ENCODE peak calls at places on chromosomes 4 and X, in five cellular contexts. One of them, this sample, is unnamed.

GRCh38 chrX:153226344-153227190 is 47.5 kb downstream of the MAGEA1 start:
- DNase-seq in lower lobe of right lung: peak; percentile 86
- DNase-seq in right atrium auricular region: no peak
- DNase-seq in HL-60: no peak
- DNase-seq in adrenal gland: no peak
- DNase-seq in this sample: no peak

GRCh38 chrX:68918202-68918601 is 89.4 kb downstream of the EFNB1 start:
- DNase-seq in lower lobe of right lung: no peak
- DNase-seq in right atrium auricular region: no peak
- DNase-seq in HL-60: no peak
- DNase-seq in adrenal gland: no peak
- DNase-seq in this sample: no peak

GRCh38 chrX:137418086-137418485 is 147.8 kb upstream of the ZIC3 start:
- DNase-seq in lower lobe of right lung: no peak
- DNase-seq in right atrium auricular region: no peak
- DNase-seq in HL-60: no peak
- DNase-seq in adrenal gland: no peak
- DNase-seq in this sample: no peak

GRCh38 chr4:186604124-186604627 is 48.8 kb upstream of the MTNR1A start:
- DNase-seq in lower lobe of right lung: no peak
- DNase-seq in right atrium auricular region: no peak
- DNase-seq in HL-60: no peak
- DNase-seq in adrenal gland: no peak
- DNase-seq in this sample: no peak

GRCh38 chr4:57442241-57442640 is 332.1 kb upstream of the IGFBP7 start:
- DNase-seq in lower lobe of right lung: no peak
- DNase-seq in right atrium auricular region: no peak
- DNase-seq in HL-60: no peak
- DNase-seq in adrenal gland: no peak
- DNase-seq in this sample: no peak

GRCh38 chr4:6779667-6780565 is 2.6 kb upstream of the KIAA0232 start:
- DNase-seq in lower lobe of right lung: no peak
- DNase-seq in right atrium auricular region: no peak
- DNase-seq in HL-60: peak; percentile 73
- DNase-seq in adrenal gland: no peak
- DNase-seq in this sample: no peak

GRCh38 chrX:68387786-68388185 is 45.5 kb downstream of the OPHN1 start:
- DNase-seq in lower lobe of right lung: no peak
- DNase-seq in right atrium auricular region: no peak
- DNase-seq in HL-60: no peak
- DNase-seq in adrenal gland: no peak
- DNase-seq in this sample: no peak

GRCh38 chr4:87220094-87220831 is at the start of gene KLHL8:
- DNase-seq in lower lobe of right lung: peak; percentile 90
- DNase-seq in right atrium auricular region: peak; percentile 74
- DNase-seq in HL-60: peak; percentile 83
- DNase-seq in adrenal gland: peak; percentile 89
- DNase-seq in this sample: peak; percentile 45

GRCh38 chr4:27009539-27009938 is 148.9 kb downstream of the STIM2 start:
- DNase-seq in lower lobe of right lung: no peak
- DNase-seq in right atrium auricular region: no peak
- DNase-seq in HL-60: no peak
- DNase-seq in adrenal gland: peak; percentile 22
- DNase-seq in this sample: no peak

GRCh38 chr4:109708435-109708834 is 5.2 kb upstream of the CASP6 start:
- DNase-seq in lower lobe of right lung: no peak
- DNase-seq in right atrium auricular region: no peak
- DNase-seq in HL-60: no peak
- DNase-seq in adrenal gland: no peak
- DNase-seq in this sample: no peak

GRCh38 chrX:69133561-69134542 is 31.4 kb downstream of the PJA1 start:
- DNase-seq in lower lobe of right lung: no peak
- DNase-seq in right atrium auricular region: no peak
- DNase-seq in HL-60: no peak
- DNase-seq in adrenal gland: peak; percentile 29
- DNase-seq in this sample: no peak

GRCh38 chr4:174631901-174632758 is 109.8 kb upstream of the HPGD start:
- DNase-seq in lower lobe of right lung: no peak
- DNase-seq in right atrium auricular region: no peak
- DNase-seq in HL-60: peak; percentile 33
- DNase-seq in adrenal gland: no peak
- DNase-seq in this sample: no peak

GRCh38 chr4:8198906-8199593 is at the start of gene SH3TC1:
- DNase-seq in lower lobe of right lung: peak; percentile 96
- DNase-seq in right atrium auricular region: peak; percentile 91
- DNase-seq in HL-60: peak; percentile 93
- DNase-seq in adrenal gland: peak; percentile 89
- DNase-seq in this sample: no peak
- H3K4me3 ChIP-seq in lower lobe of right lung: peak within 1 kb of the TSS; percentile 68
- H3K4me3 ChIP-seq in right atrium auricular region: peak within 1 kb of the TSS; percentile 48
- H3K4me3 ChIP-seq in HL-60: peak within 1 kb of the TSS; percentile 38
- H3K4me3 ChIP-seq in adrenal gland: peak within 1 kb of the TSS; percentile 7
- H3K4me3 ChIP-seq in this sample: peak within 1 kb of the TSS; percentile 76

GRCh38 chrX:128518508-128518907 is 466.3 kb upstream of the ACTRT1 start:
- DNase-seq in lower lobe of right lung: no peak
- DNase-seq in right atrium auricular region: no peak
- DNase-seq in HL-60: peak; percentile 1
- DNase-seq in adrenal gland: no peak
- DNase-seq in this sample: no peak
- TF ChIP-seq CTCF in lower lobe of right lung: no peak
- TF ChIP-seq CTCF in right atrium auricular region: no peak
- TF ChIP-seq CTCF in HL-60: no peak
- TF ChIP-seq CTCF in adrenal gland: no peak
- TF ChIP-seq CTCF in this sample: peak; percentile 15

GRCh38 chrX:8565729-8566128 is 101.1 kb downstream of the VCX3B start:
- DNase-seq in lower lobe of right lung: no peak
- DNase-seq in right atrium auricular region: no peak
- DNase-seq in HL-60: no peak
- DNase-seq in adrenal gland: no peak
- DNase-seq in this sample: no peak
- H3K4me3 ChIP-seq in lower lobe of right lung: no peak overlapping the region
- H3K4me3 ChIP-seq in right atrium auricular region: no peak overlapping the region
- H3K4me3 ChIP-seq in HL-60: no peak overlapping the region
- H3K4me3 ChIP-seq in adrenal gland: no peak overlapping the region
- H3K4me3 ChIP-seq in this sample: no peak overlapping the region

DNA sequence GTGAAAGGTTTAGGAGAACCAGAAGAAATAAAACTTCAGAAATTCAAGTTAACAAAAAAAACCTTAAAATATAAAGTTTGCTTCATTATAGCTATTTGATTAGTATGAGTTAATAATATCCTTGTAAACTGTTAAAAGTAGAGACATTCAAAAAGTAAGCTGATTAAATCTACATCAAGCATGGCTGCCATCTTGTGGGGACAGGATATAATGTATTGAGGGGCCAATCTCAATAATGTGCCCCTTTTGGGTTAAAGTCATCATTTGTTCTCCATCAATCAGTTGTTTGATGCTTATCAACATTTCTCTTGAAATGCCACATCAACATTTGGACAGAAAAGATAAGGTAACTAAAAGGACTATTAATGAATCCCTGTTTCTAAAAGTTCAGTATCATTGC is 4.6 kb upstream of the GRID2 start:
- DNase-seq in lower lobe of right lung: no peak
- DNase-seq in right atrium auricular region: no peak
- DNase-seq in HL-60: no peak
- DNase-seq in adrenal gland: no peak
- DNase-seq in this sample: no peak
- TF ChIP-seq CTCF in lower lobe of right lung: no peak
- TF ChIP-seq CTCF in right atrium auricular region: no peak
- TF ChIP-seq CTCF in HL-60: no peak
- TF ChIP-seq CTCF in adrenal gland: no peak
- TF ChIP-seq CTCF in this sample: no peak

DNA sequence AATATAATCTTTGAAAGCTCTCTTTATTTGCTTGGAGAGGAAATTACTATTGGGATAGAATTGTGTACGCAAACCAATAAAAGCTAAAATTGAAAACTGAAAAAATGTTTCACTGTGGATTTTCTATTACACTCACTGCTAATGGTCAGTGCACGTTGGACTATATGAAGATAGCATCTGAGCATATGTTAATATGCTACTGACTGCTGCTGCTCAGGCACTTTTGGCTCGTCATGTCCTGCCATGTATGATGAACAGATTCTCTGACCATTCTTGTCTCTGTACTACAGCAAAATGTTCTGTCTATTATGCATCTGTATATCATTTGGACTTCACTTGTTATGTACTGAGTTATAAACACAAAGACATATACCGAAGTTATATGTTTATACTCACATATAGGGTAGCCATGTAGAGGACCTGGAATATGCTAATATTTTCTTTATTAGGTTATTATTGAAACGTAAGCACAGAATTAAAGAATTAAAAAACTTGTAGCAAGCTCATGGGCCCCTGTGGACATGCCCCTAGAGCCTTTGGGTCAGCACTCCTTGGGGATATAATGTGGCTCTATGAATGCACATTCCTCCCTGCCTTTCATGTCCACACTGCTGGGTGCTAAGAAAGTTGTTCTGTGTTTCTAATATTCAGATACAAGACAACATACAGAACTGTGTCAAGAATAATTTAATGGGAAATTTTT is 120.8 kb downstream of the ANK2 start:
- DNase-seq in lower lobe of right lung: no peak
- DNase-seq in right atrium auricular region: no peak
- DNase-seq in HL-60: no peak
- DNase-seq in adrenal gland: no peak
- DNase-seq in this sample: no peak
- H3K4me3 ChIP-seq in lower lobe of right lung: no peak overlapping the region
- H3K4me3 ChIP-seq in right atrium auricular region: no peak overlapping the region
- H3K4me3 ChIP-seq in HL-60: no peak overlapping the region
- H3K4me3 ChIP-seq in adrenal gland: no peak overlapping the region
- H3K4me3 ChIP-seq in this sample: no peak overlapping the region

DNA sequence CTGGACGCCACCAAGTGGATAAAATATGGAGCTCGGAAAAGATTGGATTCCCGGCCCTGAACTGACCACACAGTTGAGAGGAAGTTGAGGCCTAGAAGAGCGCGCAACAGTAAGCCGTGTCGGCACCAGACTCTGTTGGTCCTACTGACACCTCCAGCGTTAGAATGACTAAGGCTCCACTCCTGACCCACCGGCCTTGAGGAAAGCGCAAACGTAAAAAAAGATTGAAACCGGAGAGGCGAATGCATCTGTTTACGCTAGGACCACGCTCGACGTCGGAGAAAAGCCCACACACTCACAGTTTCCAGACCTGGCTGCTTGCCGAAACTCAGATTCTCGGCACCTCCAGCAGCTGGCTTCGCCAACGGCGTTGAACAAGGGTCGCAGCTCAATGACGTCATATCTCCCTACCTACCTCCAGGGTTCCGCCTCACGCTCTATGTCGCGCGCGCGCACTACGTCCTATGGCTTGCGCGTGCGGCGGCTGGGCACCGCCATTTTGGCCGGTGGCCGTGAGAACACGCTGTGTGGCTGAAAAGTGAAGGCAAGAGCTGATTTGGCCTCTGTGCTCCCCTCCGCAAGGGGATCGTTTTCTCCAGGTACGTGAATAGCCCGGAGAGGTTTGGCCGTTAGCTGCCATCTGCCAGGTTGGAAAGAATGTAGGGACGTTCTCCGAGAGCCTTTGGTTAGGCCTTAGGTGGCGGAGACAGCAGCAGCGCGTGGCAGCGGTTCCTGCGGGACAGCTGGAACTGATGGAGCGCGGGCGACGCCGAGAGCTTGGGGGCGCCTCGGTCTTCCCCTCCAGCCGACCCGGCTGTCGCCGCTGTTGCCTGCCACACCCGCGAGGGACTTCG is at the start of the genes ABCE1 and ANAPC10:
- DNase-seq in lower lobe of right lung: peak; percentile 98
- DNase-seq in right atrium auricular region: peak; percentile 96
- DNase-seq in HL-60: peak; percentile 97
- DNase-seq in adrenal gland: peak; percentile 97
- DNase-seq in this sample: peak; percentile 96
- TF ChIP-seq CTCF in lower lobe of right lung: peak; percentile 30
- TF ChIP-seq CTCF in right atrium auricular region: peak; percentile 58
- TF ChIP-seq CTCF in HL-60: no peak
- TF ChIP-seq CTCF in adrenal gland: peak; percentile 34
- TF ChIP-seq CTCF in this sample: no peak

DNA sequence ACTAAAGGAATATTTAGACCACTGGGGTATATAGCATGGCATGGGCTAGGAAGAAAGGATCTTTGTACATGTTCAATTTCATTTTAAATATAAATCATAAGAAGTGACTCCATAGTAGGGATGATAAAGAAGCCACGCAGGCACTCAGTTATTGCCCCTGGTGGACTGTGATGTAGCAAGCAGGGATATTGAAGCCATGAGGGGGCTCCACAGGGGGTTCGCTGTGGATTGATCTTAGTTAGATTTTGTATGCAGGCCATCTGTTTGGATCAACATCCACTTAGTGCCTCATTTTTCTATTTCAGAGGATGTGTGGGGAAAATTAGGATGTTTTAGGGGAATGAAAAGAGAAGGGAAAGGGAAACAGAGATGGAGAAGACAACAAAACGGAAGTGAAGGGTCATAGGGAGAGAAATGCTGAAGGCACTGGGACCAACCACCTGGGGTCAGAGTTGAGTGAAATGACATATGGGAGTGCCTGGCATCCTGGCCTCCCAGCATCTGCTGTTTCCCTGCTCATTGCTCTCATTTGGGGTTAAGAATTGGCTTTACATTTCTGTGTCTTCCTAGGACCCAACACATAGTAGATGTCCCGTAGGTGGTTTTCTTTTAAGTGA is 11.2 kb upstream of the FREM3 start:
- DNase-seq in lower lobe of right lung: no peak
- DNase-seq in right atrium auricular region: no peak
- DNase-seq in HL-60: no peak
- DNase-seq in adrenal gland: no peak
- DNase-seq in this sample: no peak
- H3K4me3 ChIP-seq in lower lobe of right lung: no peak overlapping the region
- H3K4me3 ChIP-seq in right atrium auricular region: no peak overlapping the region
- H3K4me3 ChIP-seq in HL-60: no peak overlapping the region
- H3K4me3 ChIP-seq in adrenal gland: no peak overlapping the region
- H3K4me3 ChIP-seq in this sample: no peak overlapping the region

GRCh38 chrX:70554948-70555347 is 110.3 kb downstream of the DLG3 start:
- DNase-seq in lower lobe of right lung: no peak
- DNase-seq in right atrium auricular region: no peak
- DNase-seq in HL-60: no peak
- DNase-seq in adrenal gland: no peak
- DNase-seq in this sample: no peak

GRCh38 chrX:70552174-70552704 is 107.6 kb downstream of the DLG3 start:
- DNase-seq in lower lobe of right lung: no peak
- DNase-seq in right atrium auricular region: no peak
- DNase-seq in HL-60: no peak
- DNase-seq in adrenal gland: no peak
- DNase-seq in this sample: no peak

GRCh38 chrX:70554523-70554922 is 109.9 kb downstream of the DLG3 start:
- DNase-seq in lower lobe of right lung: no peak
- DNase-seq in right atrium auricular region: no peak
- DNase-seq in HL-60: no peak
- DNase-seq in adrenal gland: no peak
- DNase-seq in this sample: no peak

GRCh38 chrX:70553516-70553915 is 108.9 kb downstream of the DLG3 start:
- DNase-seq in lower lobe of right lung: no peak
- DNase-seq in right atrium auricular region: no peak
- DNase-seq in HL-60: no peak
- DNase-seq in adrenal gland: no peak
- DNase-seq in this sample: peak; percentile 0

GRCh38 chrX:70554081-70554480 is 109.4 kb downstream of the DLG3 start:
- DNase-seq in lower lobe of right lung: no peak
- DNase-seq in right atrium auricular region: no peak
- DNase-seq in HL-60: no peak
- DNase-seq in adrenal gland: no peak
- DNase-seq in this sample: no peak
- TF ChIP-seq CTCF in lower lobe of right lung: no peak
- TF ChIP-seq CTCF in right atrium auricular region: peak; percentile 33
- TF ChIP-seq CTCF in HL-60: no peak
- TF ChIP-seq CTCF in adrenal gland: peak; percentile 21
- TF ChIP-seq CTCF in this sample: no peak

This sample was measured in GM12864.